ENCODE peak calls at places on chromosomes 11 and 22, in four cellular contexts. One of them, this sample, is unnamed.

GRCh38 chr11:60831501-60832079 is 10.3 kb upstream of the CCDC86 start:
- DNase-seq in adrenal gland: no peak
- DNase-seq in fibroblast of lung: peak; percentile 51
- DNase-seq in ovary: no peak
- DNase-seq in this sample: no peak

GRCh38 chr11:59418151-59418550 is 8.1 kb downstream of the OR5A2 start:
- DNase-seq in fibroblast of lung: no peak
- DNase-seq in ovary: no peak
- DNase-seq in adrenal gland: no peak
- DNase-seq in this sample: no peak

GRCh38 chr11:62001450-62002178 is 34.2 kb upstream of the FTH1 start:
- DNase-seq in ovary: peak; percentile 54
- DNase-seq in adrenal gland: no peak
- DNase-seq in fibroblast of lung: no peak
- DNase-seq in this sample: no peak

GRCh38 chr11:118098996-118099837 is 12.5 kb upstream of the SMIM35 start:
- DNase-seq in ovary: no peak
- DNase-seq in fibroblast of lung: no peak
- DNase-seq in adrenal gland: no peak
- DNase-seq in this sample: no peak

GRCh38 chr11:129625930-129626329 is 189.7 kb upstream of the TMEM45B start:
- DNase-seq in fibroblast of lung: no peak
- DNase-seq in ovary: no peak
- DNase-seq in adrenal gland: no peak
- DNase-seq in this sample: no peak

GRCh38 chr22:26367402-26368245 is 61.4 kb upstream of the ASPHD2 start:
- DNase-seq in fibroblast of lung: peak; percentile 34
- DNase-seq in adrenal gland: peak; percentile 31
- DNase-seq in ovary: no peak
- DNase-seq in this sample: no peak

GRCh38 chr11:113730887-113731726 is 25.0 kb upstream of the TMPRSS5 start:
- DNase-seq in fibroblast of lung: peak; percentile 62
- DNase-seq in ovary: no peak
- DNase-seq in adrenal gland: peak; percentile 34
- DNase-seq in this sample: no peak

GRCh38 chr11:36818410-36818809 is 220.4 kb upstream of the RAG2 start:
- DNase-seq in ovary: no peak
- DNase-seq in fibroblast of lung: no peak
- DNase-seq in adrenal gland: no peak
- DNase-seq in this sample: no peak

GRCh38 chr11:126331286-126331685 is 24.2 kb upstream of the ST3GAL4 start:
- DNase-seq in fibroblast of lung: no peak
- DNase-seq in ovary: no peak
- DNase-seq in adrenal gland: no peak
- DNase-seq in this sample: no peak

GRCh38 chr22:33864723-33865130 is 55.5 kb downstream of the LARGE1 start:
- DNase-seq in adrenal gland: no peak
- DNase-seq in fibroblast of lung: no peak
- DNase-seq in ovary: no peak
- DNase-seq in this sample: peak; percentile 56

DNA sequence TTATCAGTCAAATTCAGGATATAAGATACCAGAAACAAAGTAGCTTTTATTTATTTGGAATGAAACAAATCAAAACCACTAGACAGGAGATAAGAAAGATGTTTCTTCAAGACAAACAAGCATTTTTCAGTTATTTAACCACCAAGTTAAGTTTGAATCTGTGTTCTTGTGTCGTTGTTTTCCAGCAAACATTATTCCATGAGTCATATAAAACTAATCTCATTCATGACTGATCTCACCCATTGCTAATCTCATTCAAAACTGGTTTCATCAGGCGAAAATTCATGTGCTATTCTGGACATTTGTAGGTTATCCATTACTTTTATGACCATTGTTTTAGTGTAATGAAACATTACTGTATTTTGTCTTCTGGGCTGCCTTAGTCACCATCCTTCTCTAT is 221.7 kb downstream of the DDX10 start:
- DNase-seq in fibroblast of lung: peak; percentile 82
- DNase-seq in adrenal gland: no peak
- DNase-seq in ovary: no peak
- DNase-seq in this sample: no peak
- H3K27ac ChIP-seq in fibroblast of lung: no peak overlapping the region
- H3K27ac ChIP-seq in adrenal gland: no peak overlapping the region
- H3K27ac ChIP-seq in ovary: no peak overlapping the region
- H3K27ac ChIP-seq in this sample: no peak overlapping the region

DNA sequence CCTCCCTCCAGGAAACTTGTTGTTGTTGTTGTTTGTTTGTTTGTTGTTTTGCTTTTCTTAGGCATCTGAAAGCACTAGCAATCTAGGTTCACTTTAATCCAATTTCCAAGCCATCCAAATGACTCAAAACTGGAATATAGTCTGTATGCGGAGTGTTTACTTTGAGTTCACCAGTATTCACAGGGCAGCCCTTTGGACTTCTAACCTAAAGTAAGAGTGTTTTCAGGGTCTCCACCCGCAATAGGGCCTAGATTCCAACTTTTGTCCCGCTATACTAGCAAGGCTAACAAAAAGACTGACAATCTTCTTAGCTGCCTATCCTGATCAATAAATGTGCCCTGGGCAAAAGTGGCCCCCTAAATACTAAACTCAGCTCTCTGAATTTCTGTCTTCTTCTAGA is 13.6 kb downstream of the PGM2L1 start:
- DNase-seq in fibroblast of lung: no peak
- DNase-seq in ovary: no peak
- DNase-seq in adrenal gland: no peak
- DNase-seq in this sample: no peak
- H3K27ac ChIP-seq in fibroblast of lung: no peak overlapping the region
- H3K27ac ChIP-seq in ovary: no peak overlapping the region
- H3K27ac ChIP-seq in adrenal gland: no peak overlapping the region
- H3K27ac ChIP-seq in this sample: no peak overlapping the region

DNA sequence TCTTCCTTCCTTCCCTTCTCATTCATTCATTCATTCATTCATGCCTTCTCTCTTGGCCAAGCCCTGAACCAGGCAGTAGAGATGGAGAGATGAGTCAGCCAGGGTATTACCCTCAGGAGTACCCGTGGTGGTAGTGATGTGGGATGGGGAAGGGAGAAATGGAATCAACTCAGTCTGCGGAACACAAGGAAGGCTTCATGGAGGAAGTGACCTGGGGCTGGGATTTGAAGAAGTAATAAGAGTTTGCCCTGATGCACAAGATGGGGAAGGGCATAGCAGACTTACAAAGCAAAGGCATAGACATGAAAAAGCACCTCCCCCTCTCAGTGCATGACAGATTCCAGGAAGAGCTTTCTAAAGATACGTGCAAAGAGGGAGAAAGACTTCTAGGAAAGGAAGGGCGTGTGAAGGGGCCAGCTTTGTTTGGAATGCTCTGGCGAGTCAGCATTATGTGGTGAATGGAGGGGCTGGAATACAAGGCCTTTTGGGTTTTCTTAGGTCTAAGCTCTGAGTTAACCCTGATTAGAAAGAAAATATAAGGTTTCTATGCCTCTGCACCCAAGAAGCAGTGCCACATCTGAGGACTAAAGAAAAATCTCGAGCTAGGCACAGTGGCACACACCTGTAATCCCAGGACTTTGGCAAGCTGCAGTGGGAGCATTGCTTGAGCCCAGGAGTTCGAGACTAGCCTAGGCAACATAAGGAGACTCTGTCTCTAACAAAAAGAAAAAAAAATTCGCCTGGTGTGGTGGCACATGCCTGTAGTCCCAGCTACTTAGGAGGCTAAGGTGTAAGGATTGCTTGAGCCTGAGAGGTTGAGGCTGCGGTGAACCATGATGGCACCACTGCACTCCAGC is 36.4 kb upstream of the ACER3 start:
- DNase-seq in adrenal gland: no peak
- DNase-seq in ovary: no peak
- DNase-seq in fibroblast of lung: peak; percentile 25
- DNase-seq in this sample: no peak
- H3K27ac ChIP-seq in adrenal gland: no peak overlapping the region
- H3K27ac ChIP-seq in ovary: no peak overlapping the region
- H3K27ac ChIP-seq in fibroblast of lung: no peak overlapping the region
- H3K27ac ChIP-seq in this sample: peak overlapping the region; percentile 94

GRCh38 chr22:46043339-46043738 is 66.4 kb upstream of the WNT7B start:
- DNase-seq in adrenal gland: no peak
- DNase-seq in ovary: peak; percentile 34
- DNase-seq in fibroblast of lung: no peak
- DNase-seq in this sample: no peak
- H3K27ac ChIP-seq in adrenal gland: no peak overlapping the region
- H3K27ac ChIP-seq in ovary: peak overlapping the region; percentile 97
- H3K27ac ChIP-seq in fibroblast of lung: peak overlapping the region; percentile 86
- H3K27ac ChIP-seq in this sample: peak overlapping the region; percentile 100

GRCh38 chr11:34537636-34538035 is 24.0 kb upstream of the ELF5 start:
- DNase-seq in adrenal gland: no peak
- DNase-seq in ovary: no peak
- DNase-seq in fibroblast of lung: no peak
- DNase-seq in this sample: no peak
- H3K27ac ChIP-seq in adrenal gland: no peak overlapping the region
- H3K27ac ChIP-seq in ovary: no peak overlapping the region
- H3K27ac ChIP-seq in fibroblast of lung: no peak overlapping the region
- H3K27ac ChIP-seq in this sample: no peak overlapping the region

This sample was measured in left ventricle myocardium inferior.